ENCODE peak calls at places on chromosomes 16 and 17, in seven cellular contexts. One of them, this sample, is unnamed.

GRCh38 chr17:78661092-78661770 is 84.0 kb upstream of the DNAH17 start:
- DNase-seq in GM04504: no peak
- DNase-seq in activated T-cell treated with anti-CD3 and anti-CD28 coated beads for 4 hours: no peak
- DNase-seq in NAMALWA: no peak
- DNase-seq in mucosa of descending colon: no peak
- DNase-seq in effector memory CD4-positive, alpha-beta T cell: no peak
- DNase-seq in stimulated activated naive CD8-positive, alpha-beta T cell treated with anti-CD3 and anti-CD28 coated beads, Interleukin-15, Interleukin-2, amounts not matched to agents 100 U/mL and 50 U/mL, for 24 hours: no peak
- DNase-seq in this sample: no peak

GRCh38 chr17:9684955-9685621 is 39.8 kb downstream of the USP43 start:
- DNase-seq in GM04504: no peak
- DNase-seq in activated T-cell treated with anti-CD3 and anti-CD28 coated beads for 4 hours: no peak
- DNase-seq in NAMALWA: no peak
- DNase-seq in mucosa of descending colon: no peak
- DNase-seq in effector memory CD4-positive, alpha-beta T cell: no peak
- DNase-seq in stimulated activated naive CD8-positive, alpha-beta T cell treated with anti-CD3 and anti-CD28 coated beads, Interleukin-15, Interleukin-2, amounts not matched to agents 100 U/mL and 50 U/mL, for 24 hours: no peak
- DNase-seq in this sample: no peak

GRCh38 chr17:83024205-83024971 is 55.0 kb upstream of the METRNL start:
- DNase-seq in GM04504: no peak
- DNase-seq in activated T-cell treated with anti-CD3 and anti-CD28 coated beads for 4 hours: no peak
- DNase-seq in NAMALWA: no peak
- DNase-seq in mucosa of descending colon: no peak
- DNase-seq in effector memory CD4-positive, alpha-beta T cell: no peak
- DNase-seq in stimulated activated naive CD8-positive, alpha-beta T cell treated with anti-CD3 and anti-CD28 coated beads, Interleukin-15, Interleukin-2, amounts not matched to agents 100 U/mL and 50 U/mL, for 24 hours: peak
- DNase-seq in this sample: no peak

GRCh38 chr16:55091213-55091870 is 160.7 kb downstream of the IRX5 start:
- DNase-seq in GM04504: no peak
- DNase-seq in activated T-cell treated with anti-CD3 and anti-CD28 coated beads for 4 hours: no peak
- DNase-seq in NAMALWA: no peak
- DNase-seq in mucosa of descending colon: no peak
- DNase-seq in effector memory CD4-positive, alpha-beta T cell: no peak
- DNase-seq in stimulated activated naive CD8-positive, alpha-beta T cell treated with anti-CD3 and anti-CD28 coated beads, Interleukin-15, Interleukin-2, amounts not matched to agents 100 U/mL and 50 U/mL, for 24 hours: no peak
- DNase-seq in this sample: no peak

GRCh38 chr16:24855678-24856077 is 9.9 kb downstream of the SLC5A11 start:
- DNase-seq in GM04504: no peak
- DNase-seq in activated T-cell treated with anti-CD3 and anti-CD28 coated beads for 4 hours: no peak
- DNase-seq in NAMALWA: no peak
- DNase-seq in mucosa of descending colon: no peak
- DNase-seq in effector memory CD4-positive, alpha-beta T cell: no peak
- DNase-seq in stimulated activated naive CD8-positive, alpha-beta T cell treated with anti-CD3 and anti-CD28 coated beads, Interleukin-15, Interleukin-2, amounts not matched to agents 100 U/mL and 50 U/mL, for 24 hours: no peak
- DNase-seq in this sample: no peak

GRCh38 chr17:40951011-40951622 is 13.7 kb upstream of the KRT23 start:
- DNase-seq in GM04504: no peak
- DNase-seq in activated T-cell treated with anti-CD3 and anti-CD28 coated beads for 4 hours: no peak
- DNase-seq in NAMALWA: no peak
- DNase-seq in mucosa of descending colon: no peak
- DNase-seq in effector memory CD4-positive, alpha-beta T cell: no peak
- DNase-seq in stimulated activated naive CD8-positive, alpha-beta T cell treated with anti-CD3 and anti-CD28 coated beads, Interleukin-15, Interleukin-2, amounts not matched to agents 100 U/mL and 50 U/mL, for 24 hours: no peak
- DNase-seq in this sample: no peak

GRCh38 chr17:27762527-27763305 is 37.6 kb downstream of the NOS2 start:
- DNase-seq in GM04504: no peak
- DNase-seq in activated T-cell treated with anti-CD3 and anti-CD28 coated beads for 4 hours: no peak
- DNase-seq in NAMALWA: peak
- DNase-seq in mucosa of descending colon: peak
- DNase-seq in effector memory CD4-positive, alpha-beta T cell: no peak
- DNase-seq in stimulated activated naive CD8-positive, alpha-beta T cell treated with anti-CD3 and anti-CD28 coated beads, Interleukin-15, Interleukin-2, amounts not matched to agents 100 U/mL and 50 U/mL, for 24 hours: peak
- DNase-seq in this sample: no peak

GRCh38 chr16:3954411-3954921 is 74.0 kb upstream of the CREBBP start:
- DNase-seq in GM04504: no peak
- DNase-seq in activated T-cell treated with anti-CD3 and anti-CD28 coated beads for 4 hours: no peak
- DNase-seq in NAMALWA: no peak
- DNase-seq in mucosa of descending colon: no peak
- DNase-seq in effector memory CD4-positive, alpha-beta T cell: no peak
- DNase-seq in stimulated activated naive CD8-positive, alpha-beta T cell treated with anti-CD3 and anti-CD28 coated beads, Interleukin-15, Interleukin-2, amounts not matched to agents 100 U/mL and 50 U/mL, for 24 hours: no peak
- DNase-seq in this sample: no peak

GRCh38 chr17:8621585-8621984 is 8.9 kb downstream of the MYH10 start:
- DNase-seq in GM04504: no peak
- DNase-seq in activated T-cell treated with anti-CD3 and anti-CD28 coated beads for 4 hours: no peak
- DNase-seq in NAMALWA: no peak
- DNase-seq in mucosa of descending colon: no peak
- DNase-seq in effector memory CD4-positive, alpha-beta T cell: no peak
- DNase-seq in stimulated activated naive CD8-positive, alpha-beta T cell treated with anti-CD3 and anti-CD28 coated beads, Interleukin-15, Interleukin-2, amounts not matched to agents 100 U/mL and 50 U/mL, for 24 hours: peak
- DNase-seq in this sample: peak

GRCh38 chr16:1626327-1626726 is 14.2 kb downstream of the CRAMP1 start:
- DNase-seq in GM04504: no peak
- DNase-seq in activated T-cell treated with anti-CD3 and anti-CD28 coated beads for 4 hours: no peak
- DNase-seq in NAMALWA: no peak
- DNase-seq in mucosa of descending colon: no peak
- DNase-seq in effector memory CD4-positive, alpha-beta T cell: no peak
- DNase-seq in stimulated activated naive CD8-positive, alpha-beta T cell treated with anti-CD3 and anti-CD28 coated beads, Interleukin-15, Interleukin-2, amounts not matched to agents 100 U/mL and 50 U/mL, for 24 hours: no peak
- DNase-seq in this sample: no peak

GRCh38 chr17:21360048-21360447 is 16.1 kb upstream of the KCNJ12 start:
- DNase-seq in GM04504: no peak
- DNase-seq in activated T-cell treated with anti-CD3 and anti-CD28 coated beads for 4 hours: no peak
- DNase-seq in NAMALWA: no peak
- DNase-seq in mucosa of descending colon: no peak
- DNase-seq in effector memory CD4-positive, alpha-beta T cell: no peak
- DNase-seq in stimulated activated naive CD8-positive, alpha-beta T cell treated with anti-CD3 and anti-CD28 coated beads, Interleukin-15, Interleukin-2, amounts not matched to agents 100 U/mL and 50 U/mL, for 24 hours: no peak
- DNase-seq in this sample: no peak

GRCh38 chr17:76153640-76154039 is 12.6 kb upstream of the FOXJ1 start:
- DNase-seq in GM04504: peak
- DNase-seq in activated T-cell treated with anti-CD3 and anti-CD28 coated beads for 4 hours: no peak
- DNase-seq in NAMALWA: no peak
- DNase-seq in mucosa of descending colon: no peak
- DNase-seq in effector memory CD4-positive, alpha-beta T cell: no peak
- DNase-seq in stimulated activated naive CD8-positive, alpha-beta T cell treated with anti-CD3 and anti-CD28 coated beads, Interleukin-15, Interleukin-2, amounts not matched to agents 100 U/mL and 50 U/mL, for 24 hours: no peak
- DNase-seq in this sample: no peak

GRCh38 chr16:3760518-3760917 is 43.2 kb upstream of the TRAP1 start:
- DNase-seq in GM04504: no peak
- DNase-seq in activated T-cell treated with anti-CD3 and anti-CD28 coated beads for 4 hours: no peak
- DNase-seq in NAMALWA: no peak
- DNase-seq in mucosa of descending colon: no peak
- DNase-seq in effector memory CD4-positive, alpha-beta T cell: no peak
- DNase-seq in stimulated activated naive CD8-positive, alpha-beta T cell treated with anti-CD3 and anti-CD28 coated beads, Interleukin-15, Interleukin-2, amounts not matched to agents 100 U/mL and 50 U/mL, for 24 hours: no peak
- DNase-seq in this sample: no peak

GRCh38 chr17:79041723-79042420 is 17.9 kb downstream of the C1QTNF1 start:
- DNase-seq in GM04504: no peak
- DNase-seq in activated T-cell treated with anti-CD3 and anti-CD28 coated beads for 4 hours: no peak
- DNase-seq in NAMALWA: no peak
- DNase-seq in mucosa of descending colon: no peak
- DNase-seq in effector memory CD4-positive, alpha-beta T cell: no peak
- DNase-seq in stimulated activated naive CD8-positive, alpha-beta T cell treated with anti-CD3 and anti-CD28 coated beads, Interleukin-15, Interleukin-2, amounts not matched to agents 100 U/mL and 50 U/mL, for 24 hours: no peak
- DNase-seq in this sample: peak

GRCh38 chr16:14202697-14203096 is 131.6 kb downstream of the MRTFB start:
- DNase-seq in GM04504: no peak
- DNase-seq in activated T-cell treated with anti-CD3 and anti-CD28 coated beads for 4 hours: no peak
- DNase-seq in NAMALWA: peak
- DNase-seq in mucosa of descending colon: no peak
- DNase-seq in effector memory CD4-positive, alpha-beta T cell: no peak
- DNase-seq in stimulated activated naive CD8-positive, alpha-beta T cell treated with anti-CD3 and anti-CD28 coated beads, Interleukin-15, Interleukin-2, amounts not matched to agents 100 U/mL and 50 U/mL, for 24 hours: no peak
- DNase-seq in this sample: peak

GRCh38 chr16:7013990-7014389 is 318.7 kb upstream of the RBFOX1 start:
- DNase-seq in GM04504: no peak
- DNase-seq in activated T-cell treated with anti-CD3 and anti-CD28 coated beads for 4 hours: no peak
- DNase-seq in NAMALWA: peak
- DNase-seq in mucosa of descending colon: no peak
- DNase-seq in effector memory CD4-positive, alpha-beta T cell: no peak
- DNase-seq in stimulated activated naive CD8-positive, alpha-beta T cell treated with anti-CD3 and anti-CD28 coated beads, Interleukin-15, Interleukin-2, amounts not matched to agents 100 U/mL and 50 U/mL, for 24 hours: no peak
- DNase-seq in this sample: no peak

GRCh38 chr17:82297804-82298537 is 19.4 kb downstream of the CD7 start:
- DNase-seq in GM04504: peak
- DNase-seq in activated T-cell treated with anti-CD3 and anti-CD28 coated beads for 4 hours: peak
- DNase-seq in NAMALWA: peak
- DNase-seq in mucosa of descending colon: peak
- DNase-seq in effector memory CD4-positive, alpha-beta T cell: peak
- DNase-seq in stimulated activated naive CD8-positive, alpha-beta T cell treated with anti-CD3 and anti-CD28 coated beads, Interleukin-15, Interleukin-2, amounts not matched to agents 100 U/mL and 50 U/mL, for 24 hours: peak
- DNase-seq in this sample: peak

GRCh38 chr17:73743802-73744201 is 99.6 kb upstream of the SDK2 start:
- DNase-seq in GM04504: no peak
- DNase-seq in activated T-cell treated with anti-CD3 and anti-CD28 coated beads for 4 hours: no peak
- DNase-seq in NAMALWA: no peak
- DNase-seq in mucosa of descending colon: peak
- DNase-seq in effector memory CD4-positive, alpha-beta T cell: no peak
- DNase-seq in stimulated activated naive CD8-positive, alpha-beta T cell treated with anti-CD3 and anti-CD28 coated beads, Interleukin-15, Interleukin-2, amounts not matched to agents 100 U/mL and 50 U/mL, for 24 hours: no peak
- DNase-seq in this sample: no peak

GRCh38 chr17:42129109-42129837 is 6.7 kb downstream of the HSPB9 start:
- DNase-seq in GM04504: no peak
- DNase-seq in activated T-cell treated with anti-CD3 and anti-CD28 coated beads for 4 hours: no peak
- DNase-seq in NAMALWA: no peak
- DNase-seq in mucosa of descending colon: no peak
- DNase-seq in effector memory CD4-positive, alpha-beta T cell: no peak
- DNase-seq in stimulated activated naive CD8-positive, alpha-beta T cell treated with anti-CD3 and anti-CD28 coated beads, Interleukin-15, Interleukin-2, amounts not matched to agents 100 U/mL and 50 U/mL, for 24 hours: no peak
- DNase-seq in this sample: no peak

GRCh38 chr17:78532922-78533640 is 44.1 kb downstream of the DNAH17 start:
- DNase-seq in GM04504: peak
- DNase-seq in activated T-cell treated with anti-CD3 and anti-CD28 coated beads for 4 hours: no peak
- DNase-seq in NAMALWA: no peak
- DNase-seq in mucosa of descending colon: no peak
- DNase-seq in effector memory CD4-positive, alpha-beta T cell: no peak
- DNase-seq in stimulated activated naive CD8-positive, alpha-beta T cell treated with anti-CD3 and anti-CD28 coated beads, Interleukin-15, Interleukin-2, amounts not matched to agents 100 U/mL and 50 U/mL, for 24 hours: peak
- DNase-seq in this sample: no peak

GRCh38 chr17:59668816-59669215 is 38.4 kb downstream of the PTRH2 start:
- DNase-seq in GM04504: peak
- DNase-seq in activated T-cell treated with anti-CD3 and anti-CD28 coated beads for 4 hours: no peak
- DNase-seq in NAMALWA: no peak
- DNase-seq in mucosa of descending colon: no peak
- DNase-seq in effector memory CD4-positive, alpha-beta T cell: no peak
- DNase-seq in stimulated activated naive CD8-positive, alpha-beta T cell treated with anti-CD3 and anti-CD28 coated beads, Interleukin-15, Interleukin-2, amounts not matched to agents 100 U/mL and 50 U/mL, for 24 hours: no peak
- DNase-seq in this sample: no peak

This sample was measured in GM20000.